ENCODE peak calls at places on chromosomes 2 and 18, in six cellular contexts. O, R, I, Z, M and T are unnamed samples.

GRCh38 chr18:63191413-63191812 is 128.2 kb downstream of the BCL2 start:
- DNase-seq in Z (no peak), I (no peak), M (no peak), O (no peak), R (no peak), T (no peak)

GRCh38 chr2:60094450-60094929 is 459.0 kb downstream of the BCL11A start:
- DNase-seq in Z (no peak), O (no peak), R (no peak), I (no peak), M (no peak), T (no peak)

GRCh38 chr2:236657215-236657614 is 87.6 kb downstream of the ACKR3 start:
- DNase-seq in O (peak), M (no peak), R (no peak), Z (no peak), I (no peak), T (no peak)

GRCh38 chr2:44912660-44913059 is 28.8 kb upstream of the SIX3 start:
- DNase-seq in O (no peak), R (no peak), I (peak), Z (peak), M (no peak), T (no peak)

GRCh38 chr2:199456383-199457146 is 1.2 kb downstream of the SATB2 start:
- DNase-seq in R (no peak), O (no peak), Z (no peak), I (no peak), M (no peak), T (no peak)

GRCh38 chr2:86498468-86499260 is 57.5 kb downstream of the KDM3A start:
- DNase-seq in Z (no peak), R (no peak), M (no peak), O (no peak), I (peak), T (no peak)

GRCh38 chr2:15712551-15713342 is 121.1 kb downstream of the DDX1 start:
- DNase-seq in M (no peak), I (no peak), R (no peak), Z (no peak), O (no peak), T (no peak)

GRCh38 chr2:169452080-169452479 is 27.2 kb upstream of the BBS5 start:
- DNase-seq in I (peak), M (peak), Z (peak), O (no peak), R (peak), T (no peak)

GRCh38 chr2:44655401-44655864 is 286.1 kb upstream of the SIX3 start:
- DNase-seq in Z (no peak), M (no peak), O (no peak), R (no peak), I (no peak), T (no peak)

GRCh38 chr2:16615687-16616615 is 49.7 kb downstream of the CYRIA start:
- DNase-seq in Z (peak), M (no peak), I (no peak), R (no peak), O (no peak), T (peak)

GRCh38 chr2:201768918-201769317 is 11.8 kb downstream of the ALS2 start:
- DNase-seq in M (no peak), Z (no peak), O (no peak), I (peak), R (no peak), T (no peak)

GRCh38 chr2:54365661-54366060 is 90.5 kb upstream of the SPTBN1 start:
- DNase-seq in I (no peak), M (no peak), R (no peak), Z (no peak), O (no peak), T (no peak)

GRCh38 chr18:75070235-75070624 is 138.7 kb downstream of the PTGR3 start:
- DNase-seq in I (no peak), R (no peak), Z (no peak), O (no peak), M (no peak), T (no peak)

GRCh38 chr2:67625178-67625577 is 228.0 kb downstream of the ETAA1 start:
- DNase-seq in O (no peak), R (no peak), Z (no peak), M (peak), I (peak), T (no peak)

GRCh38 chr2:235002198-235003095 is 50.6 kb downstream of the SH3BP4 start:
- DNase-seq in O (no peak), Z (peak), R (no peak), I (peak), M (no peak), T (no peak)

GRCh38 chr2:160415991-160416390 is 77.6 kb downstream of the RBMS1 start:
- DNase-seq in M (peak), I (peak), Z (no peak), O (no peak), R (no peak), T (no peak)

GRCh38 chr18:51107082-51107481 is 77.1 kb downstream of the SMAD4 start:
- DNase-seq in I (no peak), O (no peak), R (no peak), Z (no peak), M (no peak), T (no peak)

GRCh38 chr18:37403100-37403781 is 162.4 kb downstream of the CELF4 start:
- DNase-seq in R (no peak), I (peak), M (peak), Z (peak), O (no peak), T (no peak)

GRCh38 chr2:204108874-204109295 is 172.3 kb downstream of the ICOS start:
- DNase-seq in Z (no peak), M (no peak), I (no peak), R (no peak), O (no peak), T (no peak)

GRCh38 chr18:21194871-21195771 is 46.9 kb upstream of the GREB1L start:
- DNase-seq in M (peak), R (peak), Z (peak), O (no peak), I (peak), T (no peak)

GRCh38 chr18:24491882-24492281 is 31.4 kb downstream of the HRH4 start:
- DNase-seq in I (no peak), M (no peak), Z (peak), O (no peak), R (no peak), T (no peak)

GRCh38 chr2:187566712-187567111 is 12.5 kb upstream of the TFPI start:
- DNase-seq in Z (no peak), M (no peak), R (no peak), O (no peak), I (no peak), T (no peak)

GRCh38 chr2:55111570-55112228 is 61.4 kb upstream of the RTN4 start:
- DNase-seq in Z (peak), O (no peak), I (peak), M (peak), R (no peak), T (peak)

GRCh38 chr2:201933792-201934229 is 99.8 kb upstream of the FZD7 start:
- DNase-seq in Z (peak), R (no peak), I (no peak), M (no peak), O (no peak), T (no peak)

GRCh38 chr2:714005-714741 is 37.0 kb upstream of the TMEM18 start:
- DNase-seq in I (peak), O (peak), M (peak), R (peak), Z (peak), T (no peak)

GRCh38 chr2:98915751-98916358 is 20.2 kb downstream of the CRACDL start:
- DNase-seq in O (no peak), R (no peak), M (no peak), Z (no peak), I (peak), T (no peak)

GRCh38 chr2:239304533-239305221 is 96.1 kb downstream of the HDAC4 start:
- DNase-seq in M (no peak), R (no peak), Z (no peak), I (no peak), O (no peak), T (no peak)

GRCh38 chr2:54486766-54487165 is 30.6 kb downstream of the SPTBN1 start:
- DNase-seq in M (no peak), I (no peak), O (no peak), R (no peak), Z (no peak), T (no peak)

GRCh38 chr2:46195819-46196218 is 101.4 kb upstream of the EPAS1 start:
- DNase-seq in O (no peak), M (no peak), R (no peak), I (no peak), Z (no peak), T (no peak)
- H2AK5ac ChIP-seq in O (no peak), M (no peak), R (no peak), I (no peak), Z (no peak), T (no peak)

DNA sequence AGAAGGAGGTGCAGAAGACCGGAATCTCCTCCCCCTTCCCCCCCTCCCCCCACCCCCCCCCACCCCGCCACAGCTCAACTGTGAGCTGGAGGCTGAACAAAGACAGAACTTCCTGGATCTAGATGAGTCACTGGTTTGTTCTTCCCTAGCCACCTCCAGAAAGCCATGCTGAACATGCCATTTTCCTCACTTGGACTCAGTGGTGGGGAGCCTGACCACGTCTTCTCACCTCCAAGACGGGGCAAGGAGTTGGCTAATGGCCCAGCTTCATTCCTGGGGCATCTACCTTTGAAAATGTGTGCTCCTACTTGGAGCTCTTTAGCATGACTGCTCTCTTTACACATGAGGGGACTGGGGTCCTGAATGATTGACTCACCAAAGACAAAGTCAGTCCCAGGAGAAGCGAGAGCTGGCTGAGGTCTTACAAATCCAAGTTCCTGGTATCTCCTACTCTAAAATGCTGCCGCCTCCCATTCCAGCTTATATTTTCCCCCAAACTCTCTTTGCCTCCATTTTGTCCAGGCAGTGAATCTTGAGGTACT is 22.6 kb upstream of the FZD5 start:
- DNase-seq in R (no peak), O (no peak), I (peak), Z (peak), M (peak), T (peak)
- H2AK5ac ChIP-seq in R (no peak), O (no peak), I (no peak), Z (no peak), M (peak), T (no peak)

GRCh38 chr18:48777737-48778111 is 173.0 kb downstream of the SMAD7 start:
- DNase-seq in M (peak), R (no peak), Z (no peak), I (no peak), O (no peak), T (no peak)
- H2AK5ac ChIP-seq in M (peak), R (no peak), Z (peak), I (peak), O (no peak), T (no peak)

GRCh38 chr2:40115348-40115747 is 336.3 kb upstream of the THUMPD2 start:
- DNase-seq in Z (no peak), R (no peak), O (no peak), M (no peak), I (no peak), T (no peak)
- H2AK5ac ChIP-seq in Z (no peak), R (no peak), O (no peak), M (no peak), I (peak), T (no peak)